ENCODE peak calls at places on chromosomes 5 and 9, in six cellular contexts. M, Z, C, F, X and R are unnamed samples.

GRCh38 chr9:123260340-123260739 is 8.0 kb downstream of the STRBP start:
- DNase-seq in M (no peak), Z (no peak), C (no peak), F (no peak), X (no peak), R (no peak)

GRCh38 chr5:108536321-108536720 is 154.4 kb upstream of the FBXL17 start:
- DNase-seq in M (no peak), Z (no peak), C (no peak), F (no peak), X (no peak), R (no peak)

GRCh38 chr5:101288633-101289032 is 385.6 kb upstream of the ST8SIA4 start:
- DNase-seq in M (no peak), Z (no peak), C (no peak), F (no peak), X (no peak), R (no peak)

GRCh38 chr9:1871486-1872181 is 143.5 kb upstream of the SMARCA2 start:
- DNase-seq in M (no peak), Z (no peak), C (no peak), F (no peak), X (no peak), R (no peak)

GRCh38 chr9:110936252-110936651 is 102.0 kb downstream of the LPAR1 start:
- DNase-seq in M (no peak), Z (no peak), C (no peak), F (no peak), X (no peak), R (no peak)

GRCh38 chr9:125985998-125986655 is 239.0 kb downstream of the PBX3 start:
- DNase-seq in M (no peak), Z (no peak), C (no peak), F (no peak), X (no peak), R (no peak)

GRCh38 chr5:77300457-77300856 is 90.0 kb downstream of the PDE8B start:
- DNase-seq in M (no peak), Z (no peak), C (no peak), F (no peak), X (no peak), R (no peak)

GRCh38 chr9:93958875-93959682 is 3.9 kb upstream of the BARX1 start:
- DNase-seq in M (no peak), Z (no peak), C (no peak), F (no peak), X (peak), R (no peak)

GRCh38 chr9:86807577-86807976 is 139.7 kb downstream of the GAS1 start:
- DNase-seq in M (no peak), Z (no peak), C (no peak), F (no peak), X (peak), R (no peak)

GRCh38 chr5:132483101-132483500 is 7.5 kb downstream of the IRF1 start:
- DNase-seq in M (no peak), Z (no peak), C (no peak), F (no peak), X (no peak), R (no peak)

GRCh38 chr9:110606179-110606578 is 26.6 kb upstream of the SVEP1 start:
- DNase-seq in M (no peak), Z (no peak), C (peak), F (no peak), X (no peak), R (no peak)

GRCh38 chr9:16442622-16443021 is 427.8 kb downstream of the BNC2 start:
- DNase-seq in M (no peak), Z (no peak), C (peak), F (no peak), X (peak), R (peak)

GRCh38 chr5:179858241-179858585 is 404 bp downstream of the MRNIP start:
- DNase-seq in M (no peak), Z (no peak), C (no peak), F (no peak), X (peak), R (no peak)

DNA sequence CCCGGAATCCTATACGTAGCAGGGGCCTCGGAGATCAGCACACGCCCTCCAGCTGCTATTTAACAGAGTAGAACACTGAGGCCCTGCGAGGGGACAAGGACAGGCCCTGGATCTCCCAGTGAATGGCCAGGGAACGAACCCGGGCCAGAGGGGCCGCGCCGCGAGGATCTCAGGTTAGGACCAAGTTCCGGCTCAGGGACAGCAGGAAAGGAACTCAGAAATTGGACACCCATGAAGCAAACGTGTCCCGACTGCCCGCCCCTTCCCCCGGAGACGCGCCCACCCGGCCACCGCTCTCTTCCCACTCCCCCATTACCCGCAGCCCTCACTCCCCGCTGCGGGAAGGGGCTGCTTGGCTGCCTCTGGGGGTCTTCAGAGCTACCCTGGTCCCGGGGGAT is 1.0 kb upstream of the FOXE1 start:
- DNase-seq in M (no peak), Z (no peak), C (no peak), F (no peak), X (no peak), R (no peak)
- H3K4me3 ChIP-seq in M (peak), Z (no peak), C (no peak), F (no peak), X (no peak), R (no peak)

DNA sequence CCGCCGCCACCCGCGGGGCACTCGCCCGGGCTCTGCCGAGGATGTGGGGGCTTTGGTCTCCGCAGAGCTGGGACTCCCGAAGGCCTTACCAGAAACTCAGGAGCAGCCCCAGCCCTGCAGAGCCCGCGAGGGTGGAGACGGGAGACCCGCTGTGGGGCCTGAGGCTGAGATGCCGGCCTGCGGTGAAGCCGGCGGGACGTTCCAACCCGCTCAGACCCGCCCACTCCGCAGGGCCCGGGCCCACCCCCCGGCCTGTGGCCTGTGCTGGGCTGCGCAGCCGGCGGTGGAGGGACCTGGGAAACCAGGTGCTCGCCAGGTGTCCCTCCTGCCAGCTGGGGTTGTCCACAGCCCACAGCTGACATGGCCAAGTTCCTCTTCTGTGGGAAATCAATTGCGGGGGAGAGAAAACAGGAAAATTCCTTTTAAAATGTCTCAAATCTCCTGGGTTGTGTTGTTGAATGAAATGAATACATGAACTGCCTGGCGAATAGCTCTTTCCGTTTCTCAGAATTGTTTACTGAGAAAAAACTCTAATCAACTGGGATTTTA is 48.9 kb upstream of the IRX4 start:
- DNase-seq in M (no peak), Z (no peak), C (no peak), F (no peak), X (peak), R (no peak)
- H3K4me3 ChIP-seq in M (peak), Z (peak), C (no peak), F (no peak), X (peak), R (no peak)

GRCh38 chr5:6446626-6447309 is 1.9 kb upstream of the UBE2QL1 start:
- DNase-seq in M (no peak), Z (no peak), C (no peak), F (no peak), X (no peak), R (no peak)

GRCh38 chr5:6447384-6448140 is 1.1 kb upstream of the UBE2QL1 start:
- DNase-seq in M (no peak), Z (no peak), C (no peak), F (no peak), X (no peak), R (no peak)

GRCh38 chr5:6448622-6449464 is at the start of gene UBE2QL1:
- DNase-seq in M (no peak), Z (no peak), C (no peak), F (no peak), X (peak), R (no peak)

GRCh38 chr5:6449465-6450158 is 953 bp downstream of the UBE2QL1 start:
- DNase-seq in M (no peak), Z (no peak), C (no peak), F (no peak), X (no peak), R (no peak)

GRCh38 chr5:6448141-6448491 is 543 bp upstream of the UBE2QL1 start:
- DNase-seq in M (no peak), Z (no peak), C (no peak), F (no peak), X (no peak), R (no peak)
- H3K4me3 ChIP-seq in M (no peak), Z (no peak), C (no peak), F (no peak), X (no peak), R (no peak)

GRCh38 chr9:18077941-18078678 is 395.8 kb upstream of the ADAMTSL1 start:
- DNase-seq in M (no peak), Z (no peak), C (no peak), F (no peak), X (no peak), R (no peak)
- H3K4me3 ChIP-seq in M (no peak), Z (no peak), C (no peak), F (no peak), X (no peak), R (no peak)

GRCh38 chr9:122219856-122220672 is 8.7 kb downstream of the LHX6 start:
- DNase-seq in M (no peak), Z (no peak), C (no peak), F (peak), X (no peak), R (no peak)

GRCh38 chr9:122220673-122221222 is 8.0 kb downstream of the LHX6 start:
- DNase-seq in M (no peak), Z (no peak), C (no peak), F (no peak), X (no peak), R (no peak)

GRCh38 chr9:122217640-122218039 is 11.1 kb downstream of the LHX6 start:
- DNase-seq in M (no peak), Z (no peak), C (no peak), F (no peak), X (no peak), R (no peak)

GRCh38 chr9:122218070-122218884 is 10.5 kb downstream of the LHX6 start:
- DNase-seq in M (no peak), Z (no peak), C (no peak), F (no peak), X (no peak), R (no peak)

GRCh38 chr9:122218885-122219855 is 9.6 kb downstream of the LHX6 start:
- DNase-seq in M (no peak), Z (no peak), C (no peak), F (no peak), X (no peak), R (no peak)
- H3K4me3 ChIP-seq in M (peak), Z (no peak), C (no peak), F (no peak), X (no peak), R (peak)

GRCh38 chr9:121192959-121193645 is 8.6 kb downstream of the RAB14 start:
- DNase-seq in M (no peak), Z (no peak), C (no peak), F (no peak), X (no peak), R (no peak)

GRCh38 chr9:121197135-121197534 is 4.5 kb downstream of the RAB14 start:
- DNase-seq in M (no peak), Z (no peak), C (no peak), F (no peak), X (no peak), R (no peak)

GRCh38 chr9:121194730-121195129 is 6.9 kb downstream of the RAB14 start:
- DNase-seq in M (no peak), Z (no peak), C (no peak), F (no peak), X (no peak), R (no peak)

GRCh38 chr9:121198512-121199042 is 3.1 kb downstream of the RAB14 start:
- DNase-seq in M (no peak), Z (no peak), C (no peak), F (no peak), X (no peak), R (no peak)

GRCh38 chr9:121196389-121196788 is 5.3 kb downstream of the RAB14 start:
- DNase-seq in M (no peak), Z (no peak), C (no peak), F (no peak), X (no peak), R (no peak)
- H3K4me3 ChIP-seq in M (peak), Z (no peak), C (no peak), F (no peak), X (no peak), R (no peak)

DNA sequence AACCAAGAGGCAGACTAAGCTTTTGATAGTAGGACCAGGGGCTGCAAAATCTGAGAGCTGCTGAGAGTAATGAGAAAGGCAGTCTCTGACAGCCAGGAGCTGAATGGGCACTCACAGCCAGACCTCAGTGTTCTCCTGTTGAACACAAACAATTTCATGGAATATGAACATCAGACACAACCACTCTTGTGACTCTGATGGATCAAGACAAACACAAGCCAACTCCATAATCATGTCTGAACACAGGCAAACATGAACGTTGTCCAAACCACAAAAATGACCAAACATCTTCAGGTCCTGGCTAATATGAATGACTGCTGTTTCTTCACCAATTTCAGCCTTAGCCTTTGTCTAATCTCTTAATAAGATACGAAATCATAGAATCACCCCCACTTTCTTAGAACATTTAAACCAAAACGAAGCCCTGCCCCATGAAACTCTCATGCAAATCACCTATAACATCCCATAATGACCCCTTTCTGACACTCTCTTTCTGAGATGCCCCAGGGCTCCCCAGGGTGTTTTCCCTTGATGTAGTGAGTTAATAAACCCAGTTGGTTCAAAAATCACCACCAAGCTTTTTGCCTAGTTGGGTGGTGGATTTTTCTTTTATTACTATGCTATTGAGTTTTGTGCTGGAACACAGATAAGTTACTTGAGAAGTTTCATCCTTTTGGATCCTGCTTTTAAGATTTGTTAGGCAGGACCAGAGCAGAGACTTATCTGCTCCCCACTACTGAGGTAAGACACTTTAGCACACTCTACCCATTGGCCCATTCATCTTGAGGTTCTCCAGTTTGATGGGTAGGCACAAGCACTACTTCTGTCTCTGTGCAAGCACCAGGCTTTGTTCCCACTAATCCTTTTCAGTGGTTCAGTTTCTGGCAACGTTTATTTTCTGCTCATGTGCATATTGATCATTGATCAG is 5.9 kb upstream of the ERAP2 start:
- DNase-seq in M (no peak), Z (no peak), C (no peak), F (no peak), X (no peak), R (no peak)
- H3K4me3 ChIP-seq in M (no peak), Z (no peak), C (no peak), F (no peak), X (no peak), R (no peak)

DNA sequence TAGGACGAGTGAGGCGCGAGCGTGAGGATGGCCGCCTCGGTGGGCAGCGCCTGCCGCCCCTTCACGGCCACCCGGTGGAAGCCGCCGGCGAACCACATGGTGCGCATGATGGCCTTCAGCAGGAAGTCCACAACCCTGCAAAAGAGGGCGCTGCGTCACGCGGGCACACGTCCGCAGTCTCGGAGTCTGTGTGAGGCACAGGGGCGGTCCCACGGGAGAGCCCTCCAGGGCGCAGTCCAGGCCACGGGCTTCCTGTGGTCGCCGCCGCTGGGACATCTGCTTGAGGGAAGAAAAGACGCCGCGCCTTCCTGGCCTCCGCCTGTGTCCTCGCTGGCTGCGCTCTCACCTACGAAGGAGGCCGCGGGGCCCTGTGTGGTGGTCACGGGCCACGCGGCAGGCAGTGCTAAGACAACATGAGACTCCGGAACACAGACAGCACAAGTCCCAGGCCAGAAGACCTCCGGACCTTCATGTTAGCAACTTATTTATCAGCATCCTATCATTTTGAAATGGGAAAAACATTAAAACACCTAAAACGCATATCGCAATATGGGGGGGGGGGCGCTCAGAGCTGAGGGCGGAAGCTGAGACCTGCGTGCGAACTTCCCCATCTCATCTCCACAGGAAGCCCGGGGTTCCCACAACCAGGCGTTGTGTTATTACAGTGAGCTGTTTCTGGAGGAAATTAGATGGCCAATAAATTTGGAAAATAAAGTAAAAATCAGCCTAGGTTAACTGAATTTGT is 28.8 kb downstream of the LPCAT1 start:
- DNase-seq in M (peak), Z (peak), C (no peak), F (peak), X (no peak), R (no peak)
- H3K4me3 ChIP-seq in M (peak), Z (no peak), C (no peak), F (no peak), X (no peak), R (no peak)

GRCh38 chr9:15135167-15135792 is 171.7 kb downstream of the TTC39B start:
- DNase-seq in M (no peak), Z (no peak), C (peak), F (no peak), X (peak), R (peak)

GRCh38 chr9:15138357-15138686 is 168.7 kb downstream of the TTC39B start:
- DNase-seq in M (no peak), Z (no peak), C (no peak), F (no peak), X (no peak), R (no peak)

GRCh38 chr9:15137658-15138356 is 169.2 kb downstream of the TTC39B start:
- DNase-seq in M (no peak), Z (no peak), C (no peak), F (no peak), X (no peak), R (no peak)

GRCh38 chr9:15136646-15137045 is 170.4 kb downstream of the TTC39B start:
- DNase-seq in M (no peak), Z (no peak), C (no peak), F (no peak), X (peak), R (no peak)

GRCh38 chr9:15137089-15137488 is 169.9 kb downstream of the TTC39B start:
- DNase-seq in M (no peak), Z (no peak), C (no peak), F (no peak), X (no peak), R (no peak)
- H3K4me3 ChIP-seq in M (no peak), Z (no peak), C (no peak), F (no peak), X (no peak), R (no peak)

DNA sequence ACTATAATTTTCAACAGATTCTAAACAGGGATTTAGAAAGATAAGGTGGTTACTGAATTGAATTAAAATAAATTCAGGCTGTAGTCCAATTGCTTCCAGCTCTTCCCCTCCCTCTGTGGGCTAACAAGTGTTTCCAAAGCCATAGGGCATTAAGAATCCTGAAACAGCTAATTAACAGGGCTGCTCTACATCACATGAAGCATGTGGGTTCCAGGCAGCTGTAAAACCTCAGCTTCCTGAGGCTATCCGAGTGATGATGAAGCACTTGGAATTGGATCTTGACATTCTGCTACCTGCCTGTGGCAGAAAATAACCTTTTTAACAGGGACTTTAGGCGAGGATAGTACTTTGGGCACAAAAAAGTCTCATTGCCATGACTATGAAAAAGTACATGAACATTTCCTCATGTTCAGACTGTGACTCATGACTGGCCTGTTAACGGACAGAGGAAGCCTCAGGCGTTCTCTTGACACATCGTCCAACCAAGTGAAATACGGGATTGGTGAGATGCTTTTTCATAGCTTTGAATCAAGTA is 107.2 kb downstream of the PDE4D start:
- DNase-seq in M (no peak), Z (no peak), C (peak), F (no peak), X (peak), R (peak)
- H3K4me3 ChIP-seq in M (no peak), Z (no peak), C (no peak), F (no peak), X (no peak), R (no peak)